ENCODE peak calls at places on chromosomes 2 and 18, in seven cellular contexts. One of them, this sample, is unnamed.

GRCh38 chr2:43228341-43228751 is 1.9 kb upstream of the ZFP36L2 start:
- DNase-seq in T-helper 2 cell: no peak
- DNase-seq in vagina: peak; percentile 92
- DNase-seq in endodermal cell: no peak
- DNase-seq in activated naive CD4-positive, alpha-beta T cell treated with anti-CD3 and anti-CD28 coated beads for 36 hours: no peak
- DNase-seq in retina: no peak
- DNase-seq in left lobe of liver: no peak
- DNase-seq in this sample: no peak

GRCh38 chr2:21229302-21229701 is 105.5 kb downstream of the TDRD15 start:
- DNase-seq in activated naive CD4-positive, alpha-beta T cell treated with anti-CD3 and anti-CD28 coated beads for 36 hours: no peak
- DNase-seq in T-helper 2 cell: no peak
- DNase-seq in retina: no peak
- DNase-seq in left lobe of liver: no peak
- DNase-seq in endodermal cell: no peak
- DNase-seq in vagina: no peak
- DNase-seq in this sample: no peak

GRCh38 chr2:9333591-9334171 is 89.6 kb downstream of the ITGB1BP1 start:
- DNase-seq in activated naive CD4-positive, alpha-beta T cell treated with anti-CD3 and anti-CD28 coated beads for 36 hours: peak; percentile 45
- DNase-seq in retina: peak; percentile 31
- DNase-seq in vagina: no peak
- DNase-seq in left lobe of liver: peak; percentile 70
- DNase-seq in endodermal cell: peak; percentile 82
- DNase-seq in T-helper 2 cell: no peak
- DNase-seq in this sample: peak; percentile 14

GRCh38 chr2:224712346-224712745 is 3.8 kb downstream of the CCDC195 start:
- DNase-seq in activated naive CD4-positive, alpha-beta T cell treated with anti-CD3 and anti-CD28 coated beads for 36 hours: no peak
- DNase-seq in retina: no peak
- DNase-seq in left lobe of liver: no peak
- DNase-seq in endodermal cell: no peak
- DNase-seq in vagina: no peak
- DNase-seq in T-helper 2 cell: no peak
- DNase-seq in this sample: no peak

GRCh38 chr18:57901819-57902600 is 98.9 kb upstream of the ATP8B1 start:
- DNase-seq in vagina: peak; percentile 56
- DNase-seq in left lobe of liver: no peak
- DNase-seq in endodermal cell: no peak
- DNase-seq in activated naive CD4-positive, alpha-beta T cell treated with anti-CD3 and anti-CD28 coated beads for 36 hours: no peak
- DNase-seq in T-helper 2 cell: no peak
- DNase-seq in retina: no peak
- DNase-seq in this sample: no peak

GRCh38 chr2:133312335-133312734 is 255.9 kb downstream of the NCKAP5 start:
- DNase-seq in vagina: no peak
- DNase-seq in endodermal cell: no peak
- DNase-seq in activated naive CD4-positive, alpha-beta T cell treated with anti-CD3 and anti-CD28 coated beads for 36 hours: no peak
- DNase-seq in T-helper 2 cell: no peak
- DNase-seq in left lobe of liver: no peak
- DNase-seq in retina: no peak
- DNase-seq in this sample: no peak

GRCh38 chr2:138752231-138752956 is 27.8 kb downstream of the NXPH2 start:
- DNase-seq in left lobe of liver: no peak
- DNase-seq in endodermal cell: no peak
- DNase-seq in vagina: no peak
- DNase-seq in T-helper 2 cell: no peak
- DNase-seq in retina: no peak
- DNase-seq in activated naive CD4-positive, alpha-beta T cell treated with anti-CD3 and anti-CD28 coated beads for 36 hours: no peak
- DNase-seq in this sample: no peak

GRCh38 chr2:6103949-6104348 is 411.8 kb downstream of the SOX11 start:
- DNase-seq in left lobe of liver: no peak
- DNase-seq in T-helper 2 cell: no peak
- DNase-seq in activated naive CD4-positive, alpha-beta T cell treated with anti-CD3 and anti-CD28 coated beads for 36 hours: no peak
- DNase-seq in vagina: no peak
- DNase-seq in endodermal cell: peak; percentile 69
- DNase-seq in retina: no peak
- DNase-seq in this sample: no peak

GRCh38 chr2:172710584-172711024 is 25.0 kb upstream of the RAPGEF4 start:
- DNase-seq in activated naive CD4-positive, alpha-beta T cell treated with anti-CD3 and anti-CD28 coated beads for 36 hours: peak; percentile 69
- DNase-seq in vagina: no peak
- DNase-seq in T-helper 2 cell: no peak
- DNase-seq in endodermal cell: peak; percentile 75
- DNase-seq in left lobe of liver: no peak
- DNase-seq in retina: peak; percentile 28
- DNase-seq in this sample: peak; percentile 14

GRCh38 chr2:73203055-73203681 is 794 bp downstream of the NOTO start:
- DNase-seq in activated naive CD4-positive, alpha-beta T cell treated with anti-CD3 and anti-CD28 coated beads for 36 hours: no peak
- DNase-seq in left lobe of liver: no peak
- DNase-seq in retina: peak; percentile 58
- DNase-seq in vagina: no peak
- DNase-seq in T-helper 2 cell: no peak
- DNase-seq in endodermal cell: peak; percentile 72
- DNase-seq in this sample: no peak

GRCh38 chr2:38552259-38552658 is 50.5 kb downstream of the HNRNPLL start:
- DNase-seq in left lobe of liver: no peak
- DNase-seq in retina: no peak
- DNase-seq in T-helper 2 cell: no peak
- DNase-seq in activated naive CD4-positive, alpha-beta T cell treated with anti-CD3 and anti-CD28 coated beads for 36 hours: peak; percentile 14
- DNase-seq in endodermal cell: no peak
- DNase-seq in vagina: no peak
- DNase-seq in this sample: no peak

GRCh38 chr18:35500113-35500512 is 2.4 kb upstream of the INO80C start:
- DNase-seq in activated naive CD4-positive, alpha-beta T cell treated with anti-CD3 and anti-CD28 coated beads for 36 hours: no peak
- DNase-seq in left lobe of liver: no peak
- DNase-seq in retina: no peak
- DNase-seq in endodermal cell: peak; percentile 38
- DNase-seq in T-helper 2 cell: no peak
- DNase-seq in vagina: peak; percentile 42
- DNase-seq in this sample: no peak

GRCh38 chr2:58266211-58266610 is 25.1 kb upstream of the FANCL start:
- DNase-seq in vagina: no peak
- DNase-seq in endodermal cell: no peak
- DNase-seq in retina: no peak
- DNase-seq in left lobe of liver: no peak
- DNase-seq in T-helper 2 cell: no peak
- DNase-seq in activated naive CD4-positive, alpha-beta T cell treated with anti-CD3 and anti-CD28 coated beads for 36 hours: no peak
- DNase-seq in this sample: no peak

This sample was measured in occipital lobe.